ENCODE peak calls at places on chromosomes 3 and 15, in ten cellular contexts. S, D, G, L, A, K, Y, H, X and Z are unnamed samples. For H3K36me3, the result is how much of the 10 kb centered on the place peaks cover.

GRCh38 chr15:78093242-78094020 is 1.1 kb downstream of the SH2D7 start:
- DNase-seq in G (no peak), L (no peak), H (no peak), D (no peak), Y (no peak), S (no peak), X (no peak), A (no peak), K (peak), Z (peak)

GRCh38 chr15:31740203-31740602 is 290.1 kb upstream of the CHRNA7 start:
- DNase-seq in S (no peak), A (no peak), G (no peak), Y (peak), L (no peak), K (no peak), H (no peak), X (no peak), D (peak), Z (peak)

GRCh38 chr3:74592359-74592758 is 22.1 kb downstream of the CNTN3 start:
- DNase-seq in K (no peak), A (no peak), L (no peak), Y (no peak), G (no peak), H (no peak), X (no peak), S (no peak), D (no peak), Z (no peak)

GRCh38 chr3:17639257-17639656 is 103.2 kb downstream of the TBC1D5 start:
- DNase-seq in L (no peak), K (no peak), X (no peak), D (no peak), H (no peak), S (no peak), Y (no peak), A (no peak), G (no peak), Z (peak)

GRCh38 chr3:179432021-179432420 is 19.2 kb downstream of the GNB4 start:
- DNase-seq in Y (no peak), H (no peak), K (no peak), D (no peak), G (no peak), L (no peak), A (no peak), S (no peak), X (peak), Z (peak)

GRCh38 chr3:71503525-71504249 is 79.8 kb downstream of the FOXP1 start:
- DNase-seq in S (no peak), K (no peak), Y (no peak), L (no peak), D (no peak), G (no peak), A (no peak), X (no peak), H (no peak), Z (no peak)

GRCh38 chr3:194640829-194641228 is 7.6 kb upstream of the TMEM44 start:
- DNase-seq in H (no peak), L (no peak), X (peak), Y (peak), G (no peak), A (no peak), K (no peak), S (peak), D (peak), Z (no peak)

GRCh38 chr15:46309914-46310313 is 675.1 kb downstream of the SQOR start:
- DNase-seq in Y (peak), L (no peak), A (no peak), S (no peak), G (no peak), H (no peak), D (no peak), X (no peak), K (no peak), Z (no peak)

GRCh38 chr3:41932511-41932910 is 29.4 kb downstream of the ULK4 start:
- DNase-seq in Y (no peak), G (no peak), H (no peak), L (no peak), S (no peak), X (peak), A (no peak), K (no peak), D (no peak), Z (no peak)

GRCh38 chr3:137110392-137110996 is 152.7 kb downstream of the IL20RB start:
- DNase-seq in L (no peak), A (no peak), G (no peak), S (no peak), K (no peak), X (peak), H (peak), D (no peak), Y (peak), Z (peak)

GRCh38 chr3:159458010-159458409 is 530.6 kb upstream of the IL12A start:
- DNase-seq in Y (peak), G (no peak), K (no peak), X (no peak), S (no peak), L (no peak), H (no peak), D (peak), A (no peak), Z (peak)

GRCh38 chr3:73547427-73548036 is 77.2 kb downstream of the PDZRN3 start:
- DNase-seq in A (no peak), K (no peak), L (no peak), Y (no peak), D (no peak), H (no peak), S (no peak), G (no peak), X (no peak), Z (peak)

GRCh38 chr3:94293793-94294195 is 230.9 kb downstream of the NSUN3 start:
- DNase-seq in G (no peak), L (no peak), Y (peak), H (no peak), D (no peak), S (no peak), K (no peak), A (no peak), X (no peak), Z (no peak)

GRCh38 chr3:50154840-50155490 is at the start of gene SEMA3F:
- DNase-seq in A (peak), K (peak), G (peak), X (peak), Y (peak), H (no peak), D (peak), L (peak), S (peak), Z (peak)

GRCh38 chr3:4343258-4343657 is 40.1 kb downstream of the SETMAR start:
- DNase-seq in Y (no peak), D (no peak), L (no peak), H (no peak), S (no peak), X (no peak), G (no peak), K (no peak), A (no peak), Z (no peak)

GRCh38 chr15:99954361-99955180 is 221.3 kb upstream of the LYSMD4 start:
- DNase-seq in L (no peak), D (peak), Y (no peak), H (no peak), S (no peak), X (no peak), G (no peak), A (peak), K (no peak), Z (no peak)

GRCh38 chr3:183991403-183991802 is 26.3 kb downstream of the ABCC5 start:
- DNase-seq in S (no peak), H (no peak), A (no peak), X (no peak), D (no peak), K (no peak), L (no peak), Y (no peak), G (no peak), Z (no peak)

GRCh38 chr3:143563786-143564185 is 284.5 kb downstream of the SLC9A9 start:
- DNase-seq in D (no peak), A (no peak), G (no peak), K (no peak), S (no peak), H (no peak), Y (no peak), L (no peak), X (no peak), Z (no peak)

GRCh38 chr15:73239564-73240208 is 129.1 kb downstream of the HCN4 start:
- DNase-seq in H (no peak), K (no peak), X (no peak), A (no peak), L (no peak), S (no peak), D (no peak), Y (peak), G (no peak), Z (no peak)

GRCh38 chr15:89526181-89526580 is 29.8 kb upstream of the RHCG start:
- DNase-seq in Y (no peak), L (no peak), A (no peak), G (no peak), X (no peak), K (no peak), H (no peak), D (no peak), S (no peak), Z (no peak)

GRCh38 chr3:48416546-48416945 is 13.3 kb downstream of the PLXNB1 start:
- DNase-seq in K (no peak), D (no peak), Y (no peak), L (no peak), H (no peak), X (no peak), A (no peak), G (no peak), S (no peak), Z (no peak)

GRCh38 chr3:72086051-72086711 is 301.2 kb upstream of the PROK2 start:
- DNase-seq in D (no peak), G (no peak), H (no peak), K (no peak), Y (no peak), A (no peak), S (no peak), L (no peak), X (peak), Z (peak)

GRCh38 chr15:46996331-46996730 is 721.0 kb upstream of the SEMA6D start:
- DNase-seq in L (no peak), H (no peak), D (no peak), G (no peak), S (no peak), X (no peak), A (no peak), Y (no peak), K (no peak), Z (no peak)

GRCh38 chr3:188854395-188855149 is 317.2 kb upstream of the TPRG1 start:
- DNase-seq in G (no peak), H (no peak), Y (peak), D (no peak), K (no peak), L (no peak), X (no peak), A (no peak), S (no peak), Z (no peak)

GRCh38 chr3:146256851-146257486 is 6.1 kb upstream of the PLSCR4 start:
- DNase-seq in D (peak), S (no peak), L (no peak), H (no peak), X (no peak), K (no peak), Y (peak), A (no peak), G (no peak), Z (peak)

GRCh38 chr3:179653777-179654117 is 907 bp downstream of the USP13 start:
- DNase-seq in S (peak), H (no peak), L (peak), D (no peak), X (peak), A (peak), G (no peak), Y (no peak), K (peak), Z (no peak)

GRCh38 chr3:124363451-124363850 is 366.8 kb upstream of the UMPS start:
- DNase-seq in A (no peak), G (no peak), K (no peak), L (no peak), H (no peak), S (no peak), X (no peak), Y (no peak), D (no peak), Z (peak)

GRCh38 chr15:35071071-35071470 is 14.0 kb downstream of the NANOGP8 start:
- DNase-seq in A (no peak), X (no peak), L (no peak), D (no peak), S (no peak), K (no peak), H (no peak), G (peak), Y (no peak), Z (no peak)

GRCh38 chr3:161673845-161674244 is 177.2 kb downstream of the OTOL1 start:
- DNase-seq in S (no peak), Y (peak), D (peak), X (no peak), G (no peak), A (no peak), L (no peak), K (no peak), H (no peak), Z (no peak)

GRCh38 chr15:45157974-45158373 is 28.2 kb downstream of the DUOX1 start:
- DNase-seq in D (no peak), K (no peak), X (no peak), A (no peak), L (no peak), Y (peak), S (no peak), G (no peak), H (no peak), Z (no peak)

GRCh38 chr3:195892105-195892354 is 16.3 kb downstream of the TNK2 start:
- DNase-seq in G (no peak), H (no peak), D (no peak), K (no peak), Y (no peak), A (no peak), L (peak), S (no peak), X (no peak), Z (no peak)

GRCh38 chr3:186938716-186939115 is 8.4 kb downstream of the ST6GAL1 start:
- DNase-seq in S (no peak), K (no peak), X (no peak), A (no peak), H (no peak), Y (no peak), G (no peak), L (no peak), D (no peak), Z (peak)

GRCh38 chr3:12946661-12947316 is 105.4 kb upstream of the RPL32 start:
- DNase-seq in K (no peak), L (no peak), H (no peak), S (no peak), Y (no peak), X (no peak), D (no peak), A (no peak), G (no peak), Z (no peak)

GRCh38 chr3:45035441-45036301 is 9.6 kb downstream of the CLEC3B start:
- DNase-seq in G (peak), H (no peak), Y (peak), X (no peak), S (no peak), D (peak), L (peak), A (peak), K (peak), Z (peak)

DNA sequence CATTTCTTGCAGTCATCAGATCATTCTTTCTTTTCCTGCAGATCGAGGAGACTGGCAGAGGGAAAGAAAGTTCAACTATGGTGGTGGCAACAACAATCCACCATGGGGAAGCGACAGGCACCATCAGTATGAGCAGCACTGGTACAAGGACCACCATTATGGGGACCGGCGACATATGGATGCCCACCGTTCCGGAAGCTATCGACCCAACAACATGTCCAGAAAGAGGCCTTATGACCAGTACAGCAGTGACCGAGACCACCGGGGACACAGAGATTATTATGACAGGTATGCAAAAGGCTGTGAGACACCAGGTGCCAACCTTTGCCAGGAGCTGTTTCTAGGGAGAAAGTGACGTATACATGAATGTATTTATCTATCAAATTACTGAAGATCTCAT is 69.0 kb downstream of the RGMA start:
- DNase-seq in H (no peak), G (no peak), Y (no peak), A (no peak), S (no peak), K (no peak), L (no peak), D (no peak), X (no peak), Z (no peak)
- H3K36me3 ChIP-seq in H (half or more), G (under half), Y (half or more), A (under half), S (half or more), K (half or more), L (half or more), D (under half), X (under half), Z (half or more)

DNA sequence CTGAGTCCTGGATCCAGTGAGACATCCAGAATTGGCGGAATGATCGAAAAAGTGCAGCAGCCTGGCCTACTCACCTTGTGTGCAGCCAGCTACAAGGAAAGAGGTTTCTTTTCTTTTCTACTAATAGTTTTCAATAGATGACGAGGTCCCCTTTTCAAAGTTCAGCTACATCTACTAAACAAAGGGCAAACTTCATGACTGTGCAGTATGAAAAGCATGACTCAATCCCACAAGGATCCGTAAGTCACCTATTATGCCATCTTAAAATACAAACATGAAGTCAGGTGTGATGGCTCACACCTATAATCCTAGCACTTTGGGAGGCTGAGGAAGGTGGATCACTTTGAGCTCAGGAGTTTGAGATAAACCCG is 16.7 kb downstream of the MIX23 start:
- DNase-seq in X (no peak), S (no peak), A (no peak), L (no peak), H (peak), G (no peak), Y (no peak), K (no peak), D (no peak), Z (no peak)
- H3K36me3 ChIP-seq in X (half or more), S (under half), A (under half), L (half or more), H (under half), G (under half), Y (under half), K (under half), D (under half), Z (under half)

DNA sequence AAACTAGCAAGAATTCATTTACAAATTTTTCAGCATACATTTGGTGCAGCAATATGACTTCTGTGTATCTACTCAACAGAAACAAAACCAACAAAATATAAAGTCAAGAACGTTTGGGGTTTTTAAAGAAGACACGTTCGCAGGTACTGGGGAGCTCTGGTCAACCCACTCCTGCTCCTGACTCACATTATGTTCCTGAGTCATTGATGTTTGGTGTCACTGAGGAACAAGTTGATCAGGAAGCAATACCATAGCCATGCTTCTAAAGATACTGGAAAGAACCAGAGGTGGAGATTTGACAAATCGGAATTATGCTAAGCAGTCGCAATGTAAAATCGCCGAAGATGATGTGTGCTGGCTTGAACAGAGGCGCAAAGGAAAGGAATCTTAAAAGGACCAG is 22.0 kb downstream of the SLC4A7 start:
- DNase-seq in Y (no peak), L (no peak), A (no peak), S (no peak), X (no peak), H (no peak), D (no peak), G (no peak), K (no peak), Z (no peak)
- H3K36me3 ChIP-seq in Y (under half), L (under half), A (under half), S (under half), X (under half), H (under half), D (under half), G (under half), K (under half), Z (under half)

GRCh38 chr15:90974216-90974615 is 19.5 kb downstream of the RCCD1 start:
- DNase-seq in D (no peak), G (no peak), X (no peak), Y (no peak), S (no peak), L (no peak), H (no peak), K (no peak), A (no peak), Z (no peak)
- H3K36me3 ChIP-seq in D (under half), G (under half), X (under half), Y (under half), S (under half), L (under half), H (under half), K (under half), A (under half), Z (under half)

DNA sequence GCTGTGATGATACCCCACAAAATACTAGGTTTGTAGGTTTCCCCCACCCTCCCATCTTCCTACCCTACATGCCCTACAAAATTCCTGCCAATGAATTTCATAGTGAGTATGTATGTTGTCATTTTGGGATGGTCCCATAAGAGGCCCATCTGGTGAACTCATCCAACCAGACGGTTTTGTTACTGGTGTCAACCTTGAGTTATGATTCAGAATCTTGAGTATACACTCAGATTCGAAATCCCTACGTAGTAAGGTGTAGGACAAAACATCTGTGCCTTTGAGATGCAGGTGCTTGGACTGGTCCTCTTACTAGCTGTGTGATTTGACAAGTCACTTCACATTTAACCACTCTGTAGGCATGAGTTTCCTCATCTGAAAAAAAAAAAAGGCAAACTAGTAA is 3.6 kb downstream of the SIAH2 start:
- DNase-seq in D (no peak), H (no peak), S (no peak), Y (no peak), K (no peak), G (no peak), A (no peak), X (no peak), L (no peak), Z (no peak)
- H3K36me3 ChIP-seq in D (under half), H (under half), S (under half), Y (under half), K (under half), G (under half), A (under half), X (half or more), L (under half), Z (under half)

GRCh38 chr15:79853492-79854328 is 43.1 kb downstream of the MTHFS start:
- DNase-seq in H (peak), A (peak), K (peak), D (peak), S (peak), G (no peak), X (peak), L (peak), Y (peak), Z (peak)
- H3K36me3 ChIP-seq in H (under half), A (under half), K (under half), D (under half), S (under half), G (under half), X (under half), L (under half), Y (under half), Z (under half)

GRCh38 chr3:123283657-123284398 is 82.1 kb downstream of the SEC22A start:
- DNase-seq in G (no peak), Y (no peak), X (no peak), D (peak), S (no peak), H (no peak), L (no peak), A (no peak), K (no peak), Z (no peak)
- H3K36me3 ChIP-seq in G (under half), Y (under half), X (under half), D (under half), S (under half), H (under half), L (under half), A (under half), K (under half), Z (under half)

GRCh38 chr3:33860355-33861047 is 62.1 kb downstream of the PDCD6IP start:
- DNase-seq in K (no peak), S (no peak), A (no peak), X (no peak), H (no peak), G (no peak), Y (no peak), L (no peak), D (no peak), Z (no peak)

GRCh38 chr3:33868309-33868708 is 69.9 kb downstream of the PDCD6IP start:
- DNase-seq in S (no peak), A (no peak), Y (no peak), K (no peak), H (no peak), D (no peak), X (no peak), G (no peak), L (no peak), Z (no peak)

GRCh38 chr3:33869977-33870376 is 71.5 kb downstream of the PDCD6IP start:
- DNase-seq in A (no peak), S (no peak), D (no peak), L (no peak), Y (no peak), G (no peak), X (no peak), H (no peak), K (no peak), Z (no peak)

GRCh38 chr3:33865133-33865532 is 66.7 kb downstream of the PDCD6IP start:
- DNase-seq in X (no peak), L (no peak), K (no peak), H (no peak), D (no peak), Y (no peak), A (no peak), G (no peak), S (no peak), Z (no peak)
- H3K36me3 ChIP-seq in X (half or more), L (half or more), K (half or more), H (under half), D (under half), Y (under half), A (under half), G (under half), S (under half), Z (under half)